ENCODE peak calls at places on chromosomes 13 and 19, in six cellular contexts. One of them, this sample, is unnamed.

GRCh38 chr19:53182202-53182601 is 11.0 kb downstream of the ZNF665 start:
- DNase-seq in activated CD4-positive, alpha-beta T cell treated with anti-CD3 and anti-CD28 coated beads for 48 hours: no peak
- DNase-seq in HT1080: no peak
- DNase-seq in AG04450: no peak
- DNase-seq in pons: no peak
- DNase-seq in islet precursor cell: no peak
- DNase-seq in this sample: no peak

GRCh38 chr19:10896851-10897526 is 25.6 kb downstream of the CARM1 start:
- DNase-seq in islet precursor cell: peak
- DNase-seq in AG04450: peak
- DNase-seq in activated CD4-positive, alpha-beta T cell treated with anti-CD3 and anti-CD28 coated beads for 48 hours: no peak
- DNase-seq in pons: no peak
- DNase-seq in HT1080: no peak
- DNase-seq in this sample: no peak

GRCh38 chr19:31257426-31258130 is 91.7 kb downstream of the TSHZ3 start:
- DNase-seq in islet precursor cell: peak
- DNase-seq in AG04450: no peak
- DNase-seq in HT1080: no peak
- DNase-seq in pons: no peak
- DNase-seq in activated CD4-positive, alpha-beta T cell treated with anti-CD3 and anti-CD28 coated beads for 48 hours: no peak
- DNase-seq in this sample: peak

GRCh38 chr19:13051581-13052165 is 51.0 kb downstream of the LYL1 start:
- DNase-seq in AG04450: no peak
- DNase-seq in HT1080: peak
- DNase-seq in pons: no peak
- DNase-seq in activated CD4-positive, alpha-beta T cell treated with anti-CD3 and anti-CD28 coated beads for 48 hours: peak
- DNase-seq in islet precursor cell: peak
- DNase-seq in this sample: no peak

GRCh38 chr19:47095707-47096704 is 17.6 kb downstream of the ZC3H4 start:
- DNase-seq in AG04450: no peak
- DNase-seq in islet precursor cell: no peak
- DNase-seq in pons: no peak
- DNase-seq in activated CD4-positive, alpha-beta T cell treated with anti-CD3 and anti-CD28 coated beads for 48 hours: no peak
- DNase-seq in HT1080: no peak
- DNase-seq in this sample: no peak

GRCh38 chr19:49515767-49516166 is 3.3 kb downstream of the FCGRT start:
- DNase-seq in HT1080: no peak
- DNase-seq in pons: peak
- DNase-seq in islet precursor cell: no peak
- DNase-seq in AG04450: no peak
- DNase-seq in activated CD4-positive, alpha-beta T cell treated with anti-CD3 and anti-CD28 coated beads for 48 hours: no peak
- DNase-seq in this sample: no peak

GRCh38 chr13:102877285-102877684 is 31.5 kb downstream of the ERCC5 start:
- DNase-seq in activated CD4-positive, alpha-beta T cell treated with anti-CD3 and anti-CD28 coated beads for 48 hours: no peak
- DNase-seq in islet precursor cell: peak
- DNase-seq in pons: no peak
- DNase-seq in HT1080: no peak
- DNase-seq in AG04450: no peak
- DNase-seq in this sample: no peak

GRCh38 chr13:113997845-113998751 is 24.2 kb upstream of the C13orf46 start:
- DNase-seq in AG04450: peak
- DNase-seq in pons: no peak
- DNase-seq in HT1080: no peak
- DNase-seq in activated CD4-positive, alpha-beta T cell treated with anti-CD3 and anti-CD28 coated beads for 48 hours: no peak
- DNase-seq in islet precursor cell: no peak
- DNase-seq in this sample: peak

GRCh38 chr19:48102870-48103751 is 7.5 kb downstream of the PLA2G4C start:
- DNase-seq in activated CD4-positive, alpha-beta T cell treated with anti-CD3 and anti-CD28 coated beads for 48 hours: peak
- DNase-seq in AG04450: no peak
- DNase-seq in HT1080: peak
- DNase-seq in islet precursor cell: no peak
- DNase-seq in pons: no peak
- DNase-seq in this sample: peak

GRCh38 chr13:20848944-20849343 is 53.6 kb downstream of the XPO4 start:
- DNase-seq in islet precursor cell: no peak
- DNase-seq in AG04450: no peak
- DNase-seq in activated CD4-positive, alpha-beta T cell treated with anti-CD3 and anti-CD28 coated beads for 48 hours: no peak
- DNase-seq in pons: no peak
- DNase-seq in HT1080: no peak
- DNase-seq in this sample: no peak

GRCh38 chr19:38506723-38507550 is 73.4 kb downstream of the RYR1 start:
- DNase-seq in HT1080: peak
- DNase-seq in pons: peak
- DNase-seq in islet precursor cell: peak
- DNase-seq in AG04450: no peak
- DNase-seq in activated CD4-positive, alpha-beta T cell treated with anti-CD3 and anti-CD28 coated beads for 48 hours: peak
- DNase-seq in this sample: peak